ENCODE peak calls at places on chromosomes 13 and 19, in six cellular contexts. One of them, this sample, is unnamed.
A peak's percentile ranks its signal among the peaks of the same experiment; 100 is the strongest.

GRCh38 chr13:73406454-73406853 is 347.6 kb downstream of the KLF5 start:
- DNase-seq in CD4-positive, alpha-beta T cell: no peak
- DNase-seq in RWPE1: no peak
- DNase-seq in GM20000: no peak
- DNase-seq in GM10248: no peak
- DNase-seq in transverse colon: no peak
- DNase-seq in this sample: no peak

GRCh38 chr19:45069056-45069455 is 7.2 kb downstream of the ZNF296 start:
- DNase-seq in GM10248: no peak
- DNase-seq in transverse colon: no peak
- DNase-seq in CD4-positive, alpha-beta T cell: no peak
- DNase-seq in RWPE1: peak; percentile 73
- DNase-seq in GM20000: no peak
- DNase-seq in this sample: no peak

GRCh38 chr19:35351441-35352176 is 3.9 kb downstream of the FFAR1 start:
- DNase-seq in CD4-positive, alpha-beta T cell: no peak
- DNase-seq in GM10248: peak; percentile 11
- DNase-seq in GM20000: no peak
- DNase-seq in transverse colon: no peak
- DNase-seq in RWPE1: no peak
- DNase-seq in this sample: no peak

GRCh38 chr19:58054792-58055482 is 4.1 kb upstream of the ZNF135 start:
- DNase-seq in CD4-positive, alpha-beta T cell: no peak
- DNase-seq in GM20000: no peak
- DNase-seq in RWPE1: no peak
- DNase-seq in GM10248: no peak
- DNase-seq in transverse colon: peak; percentile 14
- DNase-seq in this sample: no peak

GRCh38 chr19:14113762-14114414 is 3.7 kb downstream of the PRKACA start:
- DNase-seq in transverse colon: peak; percentile 61
- DNase-seq in RWPE1: no peak
- DNase-seq in CD4-positive, alpha-beta T cell: no peak
- DNase-seq in GM20000: no peak
- DNase-seq in GM10248: no peak
- DNase-seq in this sample: no peak

GRCh38 chr13:98581971-98582702 is 5.2 kb upstream of the STK24 start:
- DNase-seq in CD4-positive, alpha-beta T cell: no peak
- DNase-seq in GM10248: no peak
- DNase-seq in GM20000: no peak
- DNase-seq in RWPE1: no peak
- DNase-seq in transverse colon: no peak
- DNase-seq in this sample: no peak

GRCh38 chr19:33957804-33958203 is 161.1 kb downstream of the KCTD15 start:
- DNase-seq in GM10248: no peak
- DNase-seq in CD4-positive, alpha-beta T cell: no peak
- DNase-seq in transverse colon: no peak
- DNase-seq in GM20000: no peak
- DNase-seq in RWPE1: no peak
- DNase-seq in this sample: no peak

GRCh38 chr19:39607561-39607960 is 5.2 kb downstream of the LGALS13 start:
- DNase-seq in transverse colon: no peak
- DNase-seq in GM20000: no peak
- DNase-seq in RWPE1: no peak
- DNase-seq in CD4-positive, alpha-beta T cell: no peak
- DNase-seq in GM10248: no peak
- DNase-seq in this sample: no peak

GRCh38 chr19:17553256-17553655 is 2.2 kb upstream of the COLGALT1 start:
- DNase-seq in GM20000: no peak
- DNase-seq in CD4-positive, alpha-beta T cell: no peak
- DNase-seq in RWPE1: peak; percentile 41
- DNase-seq in transverse colon: peak; percentile 46
- DNase-seq in GM10248: no peak
- DNase-seq in this sample: peak; percentile 70

GRCh38 chr13:81302125-81302524 is 961.2 kb upstream of the SPRY2 start:
- DNase-seq in GM10248: no peak
- DNase-seq in GM20000: no peak
- DNase-seq in transverse colon: no peak
- DNase-seq in CD4-positive, alpha-beta T cell: no peak
- DNase-seq in RWPE1: no peak
- DNase-seq in this sample: no peak

GRCh38 chr19:30226464-30227070 is 145.6 kb upstream of the ZNF536 start:
- DNase-seq in RWPE1: no peak
- DNase-seq in CD4-positive, alpha-beta T cell: no peak
- DNase-seq in transverse colon: peak; percentile 25
- DNase-seq in GM10248: no peak
- DNase-seq in GM20000: no peak
- DNase-seq in this sample: no peak

GRCh38 chr19:54309811-54310210 is 3.2 kb downstream of the LILRA5 start:
- DNase-seq in GM20000: no peak
- DNase-seq in transverse colon: no peak
- DNase-seq in GM10248: no peak
- DNase-seq in RWPE1: no peak
- DNase-seq in CD4-positive, alpha-beta T cell: no peak
- DNase-seq in this sample: no peak

GRCh38 chr19:33868821-33869412 is 72.2 kb downstream of the KCTD15 start:
- DNase-seq in transverse colon: peak; percentile 14
- DNase-seq in CD4-positive, alpha-beta T cell: no peak
- DNase-seq in RWPE1: peak; percentile 20
- DNase-seq in GM10248: no peak
- DNase-seq in GM20000: no peak
- DNase-seq in this sample: peak; percentile 17

GRCh38 chr13:80871481-80871880 is 530.6 kb upstream of the SPRY2 start:
- DNase-seq in GM10248: no peak
- DNase-seq in RWPE1: peak; percentile 13
- DNase-seq in transverse colon: no peak
- DNase-seq in GM20000: no peak
- DNase-seq in CD4-positive, alpha-beta T cell: no peak
- DNase-seq in this sample: no peak

GRCh38 chr13:99895428-99895998 is 76.1 kb downstream of the ZIC5 start:
- DNase-seq in transverse colon: no peak
- DNase-seq in GM10248: no peak
- DNase-seq in RWPE1: no peak
- DNase-seq in CD4-positive, alpha-beta T cell: no peak
- DNase-seq in GM20000: peak; percentile 43
- DNase-seq in this sample: peak; percentile 18

GRCh38 chr19:49331616-49332055 is 3.6 kb upstream of the CD37 start:
- DNase-seq in GM10248: peak; percentile 74
- DNase-seq in CD4-positive, alpha-beta T cell: peak; percentile 39
- DNase-seq in RWPE1: peak; percentile 57
- DNase-seq in transverse colon: no peak
- DNase-seq in GM20000: peak; percentile 80
- DNase-seq in this sample: no peak

DNA sequence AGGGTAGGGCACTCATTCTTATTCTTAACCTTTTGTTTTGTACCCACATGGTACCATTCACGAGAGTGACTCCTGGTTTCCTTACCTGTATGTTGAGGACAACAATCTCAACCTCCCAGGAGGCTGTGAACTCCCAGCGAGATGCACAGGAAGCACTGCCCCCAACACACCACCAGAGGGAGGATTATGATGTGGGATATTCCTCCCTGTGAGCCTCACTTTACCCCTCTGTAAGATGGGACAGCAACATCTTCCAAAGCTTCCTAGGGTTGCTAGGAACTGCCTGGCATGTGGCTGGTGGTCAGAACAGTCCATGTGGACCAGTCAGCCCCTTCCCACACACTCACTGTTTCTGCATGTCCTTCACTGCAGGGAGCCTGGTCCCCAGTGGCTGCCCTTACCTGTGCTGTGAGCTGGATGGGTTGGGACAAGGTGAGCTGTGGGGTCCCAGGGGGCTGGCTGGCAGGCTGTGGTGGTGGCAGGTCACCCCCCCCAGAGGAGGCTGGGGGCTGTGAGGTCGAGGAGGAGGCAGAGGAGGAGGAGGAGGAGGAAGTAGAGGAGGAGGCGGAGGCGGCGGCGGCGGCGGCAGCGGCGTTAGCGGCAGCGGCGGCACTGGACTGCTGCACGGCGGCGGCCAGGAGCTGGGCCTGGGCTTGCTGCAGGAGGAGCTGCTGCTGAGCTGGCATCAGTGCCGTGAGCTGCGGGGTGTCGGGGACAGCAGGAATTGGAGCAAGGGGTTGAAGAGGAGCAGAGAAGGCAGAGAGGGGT is 15.8 kb downstream of the POU2F2 start:
- DNase-seq in CD4-positive, alpha-beta T cell: no peak
- DNase-seq in RWPE1: no peak
- DNase-seq in GM10248: no peak
- DNase-seq in transverse colon: no peak
- DNase-seq in GM20000: no peak
- DNase-seq in this sample: no peak
- TF ChIP-seq CTCF in CD4-positive, alpha-beta T cell: no peak
- TF ChIP-seq CTCF in RWPE1: no peak
- TF ChIP-seq CTCF in GM10248: no peak
- TF ChIP-seq CTCF in transverse colon: no peak
- TF ChIP-seq CTCF in GM20000: peak; percentile 12
- TF ChIP-seq CTCF in this sample: no peak

GRCh38 chr13:38530492-38530891 is 156.4 kb upstream of the FREM2 start:
- DNase-seq in GM20000: peak; percentile 8
- DNase-seq in transverse colon: no peak
- DNase-seq in RWPE1: peak; percentile 13
- DNase-seq in GM10248: no peak
- DNase-seq in CD4-positive, alpha-beta T cell: no peak
- DNase-seq in this sample: no peak
- TF ChIP-seq CTCF in GM20000: peak; percentile 9
- TF ChIP-seq CTCF in transverse colon: no peak
- TF ChIP-seq CTCF in RWPE1: peak; percentile 28
- TF ChIP-seq CTCF in GM10248: peak; percentile 49
- TF ChIP-seq CTCF in CD4-positive, alpha-beta T cell: no peak
- TF ChIP-seq CTCF in this sample: no peak

DNA sequence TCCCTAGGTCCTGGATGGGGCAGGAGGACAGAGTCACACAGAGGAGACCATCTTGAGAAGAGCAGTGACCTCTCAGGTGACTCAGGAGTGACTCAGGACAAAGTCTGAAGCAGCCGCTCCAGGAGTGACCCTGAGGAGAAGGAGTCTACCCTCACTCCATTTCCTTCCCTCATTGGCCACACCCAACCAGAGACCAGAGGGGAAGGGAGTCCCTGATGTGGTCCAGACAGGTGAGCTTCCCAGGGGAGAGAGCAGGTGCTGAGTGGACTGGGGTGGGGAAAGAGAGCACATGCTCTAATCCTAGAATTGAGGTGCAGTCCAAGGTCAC is 75.5 kb upstream of the MEDAG start:
- DNase-seq in CD4-positive, alpha-beta T cell: no peak
- DNase-seq in RWPE1: no peak
- DNase-seq in GM10248: no peak
- DNase-seq in transverse colon: no peak
- DNase-seq in GM20000: no peak
- DNase-seq in this sample: no peak
- TF ChIP-seq CTCF in CD4-positive, alpha-beta T cell: no peak
- TF ChIP-seq CTCF in RWPE1: no peak
- TF ChIP-seq CTCF in GM10248: no peak
- TF ChIP-seq CTCF in transverse colon: no peak
- TF ChIP-seq CTCF in GM20000: no peak
- TF ChIP-seq CTCF in this sample: no peak

GRCh38 chr19:7916137-7916907 is 1.7 kb downstream of the TGFBR3L start:
- DNase-seq in transverse colon: peak; percentile 50
- DNase-seq in GM20000: peak; percentile 60
- DNase-seq in RWPE1: no peak
- DNase-seq in GM10248: no peak
- DNase-seq in CD4-positive, alpha-beta T cell: no peak
- DNase-seq in this sample: no peak
- TF ChIP-seq CTCF in transverse colon: no peak
- TF ChIP-seq CTCF in GM20000: no peak
- TF ChIP-seq CTCF in RWPE1: peak; percentile 12
- TF ChIP-seq CTCF in GM10248: no peak
- TF ChIP-seq CTCF in CD4-positive, alpha-beta T cell: no peak
- TF ChIP-seq CTCF in this sample: no peak